ENCODE peak calls at places on chromosome 1, in eight cellular contexts. V, Q, R, I, M, L, Z and J are unnamed samples.

GRCh38 chr1:245800901-245801605 is 646.3 kb downstream of the KIF26B start:
- DNase-seq in V (peak), Q (no peak), R (peak), I (no peak), M (no peak), L (no peak), Z (no peak), J (no peak)

GRCh38 chr1:12556957-12557935 is 60.8 kb downstream of the DHRS3 start:
- DNase-seq in V (no peak), Q (no peak), R (no peak), I (no peak), M (no peak), L (no peak), Z (peak), J (no peak)

GRCh38 chr1:159991513-159991912 is 37.5 kb upstream of the SLAMF9 start:
- DNase-seq in V (no peak), Q (no peak), R (no peak), I (no peak), M (peak), L (no peak), Z (no peak), J (no peak)

GRCh38 chr1:3066826-3067225 is 2.2 kb upstream of the PRDM16 start:
- DNase-seq in V (no peak), Q (no peak), R (no peak), I (no peak), M (no peak), L (no peak), Z (peak), J (no peak)

GRCh38 chr1:8247821-8248436 is 70.0 kb upstream of the SLC45A1 start:
- DNase-seq in V (no peak), Q (no peak), R (no peak), I (no peak), M (no peak), L (no peak), Z (no peak), J (no peak)

GRCh38 chr1:229223498-229223897 is 47.4 kb upstream of the RAB4A start:
- DNase-seq in V (no peak), Q (no peak), R (no peak), I (no peak), M (no peak), L (no peak), Z (no peak), J (peak)

GRCh38 chr1:42333662-42334239 is 1.3 kb downstream of the FOXJ3 start:
- DNase-seq in V (no peak), Q (peak), R (no peak), I (no peak), M (peak), L (no peak), Z (no peak), J (no peak)

GRCh38 chr1:94739521-94740061 is 80.6 kb upstream of the SLC44A3 start:
- DNase-seq in V (peak), Q (no peak), R (peak), I (peak), M (peak), L (no peak), Z (no peak), J (no peak)

GRCh38 chr1:96234299-96234698 is 487.3 kb upstream of the PTBP2 start:
- DNase-seq in V (peak), Q (peak), R (no peak), I (no peak), M (peak), L (no peak), Z (no peak), J (peak)

GRCh38 chr1:24318988-24319863 is at the start of gene GRHL3:
- DNase-seq in V (peak), Q (no peak), R (no peak), I (no peak), M (no peak), L (no peak), Z (peak), J (peak)

GRCh38 chr1:42971848-42972291 is 13.2 kb upstream of the SLC2A1 start:
- DNase-seq in V (peak), Q (peak), R (peak), I (no peak), M (peak), L (no peak), Z (no peak), J (no peak)

GRCh38 chr1:21924503-21925005 is 12.6 kb downstream of the HSPG2 start:
- DNase-seq in V (no peak), Q (peak), R (no peak), I (no peak), M (no peak), L (no peak), Z (no peak), J (peak)

GRCh38 chr1:1894354-1895049 is 3.6 kb upstream of the GNB1 start:
- DNase-seq in V (no peak), Q (no peak), R (no peak), I (no peak), M (no peak), L (no peak), Z (peak), J (peak)
- H3K4me3 ChIP-seq in V (no peak), Q (no peak), R (no peak), I (no peak), M (no peak), L (no peak), Z (no peak), J (no peak)

GRCh38 chr1:39987869-39988268 is 32.9 kb downstream of the MFSD2A start:
- DNase-seq in V (no peak), Q (peak), R (no peak), I (no peak), M (no peak), L (no peak), Z (no peak), J (no peak)
- H3K4me3 ChIP-seq in V (no peak), Q (no peak), R (no peak), I (no peak), M (no peak), L (no peak), Z (no peak), J (no peak)

GRCh38 chr1:39671433-39671792 is 494 bp downstream of the NT5C1A start:
- DNase-seq in V (no peak), Q (no peak), R (no peak), I (no peak), M (no peak), L (no peak), Z (peak), J (no peak)
- H3K4me3 ChIP-seq in V (peak), Q (no peak), R (peak), I (peak), M (no peak), L (peak), Z (peak), J (no peak)

GRCh38 chr1:165695011-165695410 is 3.4 kb downstream of the ALDH9A1 start:
- DNase-seq in V (no peak), Q (no peak), R (no peak), I (no peak), M (no peak), L (no peak), Z (no peak), J (no peak)

GRCh38 chr1:165697491-165697880 is 876 bp downstream of the ALDH9A1 start:
- DNase-seq in V (peak), Q (peak), R (no peak), I (no peak), M (no peak), L (no peak), Z (no peak), J (no peak)

GRCh38 chr1:165699577-165699976 is 1.2 kb upstream of the ALDH9A1 start:
- DNase-seq in V (no peak), Q (no peak), R (no peak), I (no peak), M (no peak), L (no peak), Z (no peak), J (no peak)

GRCh38 chr1:165697881-165698842 is at the start of gene ALDH9A1:
- DNase-seq in V (peak), Q (peak), R (no peak), I (no peak), M (peak), L (peak), Z (peak), J (peak)

DNA sequence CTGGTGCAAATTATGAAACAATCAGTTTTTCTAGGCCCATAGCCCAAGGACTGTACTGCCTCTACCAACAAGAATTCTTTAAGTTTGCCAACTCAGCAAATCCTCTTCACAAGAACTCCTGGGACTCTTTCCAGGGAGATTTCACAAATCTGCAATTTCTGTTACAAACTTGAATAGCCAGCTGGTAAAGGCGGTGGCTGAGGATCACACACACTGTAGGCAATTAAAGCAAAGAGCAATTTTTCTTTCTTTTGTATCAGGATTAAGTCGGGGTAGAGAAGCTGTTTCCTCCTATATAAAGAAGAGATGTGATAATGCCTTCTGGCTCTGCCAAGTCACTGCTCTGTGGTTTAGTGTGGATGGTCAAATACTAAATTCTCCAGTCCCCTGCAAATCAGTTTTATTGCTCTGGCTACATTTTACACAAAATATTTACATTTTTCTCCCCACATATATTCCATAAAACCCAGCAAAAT is 1.7 kb downstream of the ALDH9A1 start:
- DNase-seq in V (peak), Q (peak), R (peak), I (no peak), M (peak), L (no peak), Z (no peak), J (no peak)
- H3K4me3 ChIP-seq in V (peak), Q (peak), R (peak), I (no peak), M (peak), L (peak), Z (no peak), J (peak)